ENCODE peak calls at places on chromosomes 6 and 20, in four cellular contexts. V is right cardiac atrium, U is heart left ventricle, A is lung. R is an unnamed sample. For H3K9me3, the result is how much of the 10 kb centered on the place peaks cover.

GRCh38 chr20:41309817-41310216 is 7.7 kb downstream of the ZHX3 start:
- ATAC-seq in U (no peak), A (no peak), V (no peak), R (peak)

GRCh38 chr6:37127961-37128862 is 41.7 kb upstream of the PIM1 start:
- ATAC-seq in V (peak), U (peak), A (no peak), R (no peak)

GRCh38 chr6:32954983-32955802 is 2.3 kb upstream of the HLA-DMA start:
- ATAC-seq in U (no peak), V (no peak), A (no peak), R (no peak)

GRCh38 chr20:1933465-1933870 is 38.3 kb downstream of the SIRPA start:
- ATAC-seq in V (peak), A (peak), U (peak), R (peak)

GRCh38 chr6:47073125-47074110 is 31.3 kb upstream of the ADGRF1 start:
- ATAC-seq in A (no peak), U (no peak), V (no peak), R (no peak)

GRCh38 chr6:13703496-13703895 is 8.1 kb downstream of the RANBP9 start:
- ATAC-seq in V (no peak), A (no peak), U (no peak), R (no peak)

GRCh38 chr6:131929227-131929626 is 21.9 kb downstream of the CCN2 start:
- ATAC-seq in U (no peak), V (no peak), A (no peak), R (no peak)

GRCh38 chr6:24489881-24490280 is 503 bp upstream of the GPLD1 start:
- ATAC-seq in A (peak), V (peak), U (peak), R (no peak)

GRCh38 chr20:25315418-25316210 is 67.7 kb downstream of the PYGB start:
- ATAC-seq in U (no peak), A (no peak), V (no peak), R (no peak)

GRCh38 chr20:38581013-38581412 is at the start of gene ADIG:
- ATAC-seq in A (no peak), U (peak), V (peak), R (no peak)

GRCh38 chr20:16444056-16444777 is 129.0 kb downstream of the KIF16B start:
- ATAC-seq in V (peak), U (no peak), A (no peak), R (no peak)

GRCh38 chr6:38531134-38531533 is 108.6 kb downstream of the BTBD9 start:
- ATAC-seq in V (no peak), U (no peak), A (no peak), R (no peak)

GRCh38 chr6:38525888-38526287 is 113.8 kb downstream of the BTBD9 start:
- ATAC-seq in U (no peak), V (no peak), A (no peak), R (no peak)

GRCh38 chr6:38524436-38525145 is 115.1 kb downstream of the BTBD9 start:
- ATAC-seq in V (no peak), U (no peak), A (no peak), R (no peak)

GRCh38 chr6:38528196-38528965 is 111.3 kb downstream of the BTBD9 start:
- ATAC-seq in A (no peak), V (no peak), U (no peak), R (no peak)

GRCh38 chr6:38527371-38527770 is 112.4 kb downstream of the BTBD9 start:
- ATAC-seq in V (no peak), A (no peak), U (no peak), R (no peak)
- H3K9me3 ChIP-seq in V (under half), A (under half), U (under half), R (under half)

GRCh38 chr20:21835042-21835441 is 129.6 kb downstream of the PAX1 start:
- ATAC-seq in U (no peak), A (no peak), V (no peak), R (no peak)

GRCh38 chr20:21840991-21841390 is 135.5 kb downstream of the PAX1 start:
- ATAC-seq in A (no peak), V (no peak), U (no peak), R (no peak)

DNA sequence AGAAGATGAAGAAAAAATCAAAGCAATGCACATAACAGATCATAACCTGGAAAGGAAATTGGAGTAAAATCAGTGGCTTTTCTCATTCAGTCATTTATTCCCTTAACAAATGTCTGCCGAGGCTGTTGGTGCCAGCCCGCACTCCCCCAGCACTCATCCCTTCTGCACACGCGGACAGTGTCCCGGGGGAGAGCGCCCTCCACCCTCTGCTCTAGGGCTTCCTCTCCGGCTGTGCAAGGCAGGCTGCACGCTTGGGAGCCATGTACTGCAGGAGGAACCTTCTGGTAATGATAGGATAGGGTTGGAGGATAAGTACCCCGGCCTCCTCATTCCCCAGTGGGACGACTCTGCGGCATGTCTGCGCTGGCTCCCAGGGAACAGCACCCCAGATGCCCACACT is 134.5 kb downstream of the PAX1 start:
- ATAC-seq in U (no peak), V (no peak), A (peak), R (no peak)
- H3K9me3 ChIP-seq in U (under half), V (under half), A (under half), R (under half)

DNA sequence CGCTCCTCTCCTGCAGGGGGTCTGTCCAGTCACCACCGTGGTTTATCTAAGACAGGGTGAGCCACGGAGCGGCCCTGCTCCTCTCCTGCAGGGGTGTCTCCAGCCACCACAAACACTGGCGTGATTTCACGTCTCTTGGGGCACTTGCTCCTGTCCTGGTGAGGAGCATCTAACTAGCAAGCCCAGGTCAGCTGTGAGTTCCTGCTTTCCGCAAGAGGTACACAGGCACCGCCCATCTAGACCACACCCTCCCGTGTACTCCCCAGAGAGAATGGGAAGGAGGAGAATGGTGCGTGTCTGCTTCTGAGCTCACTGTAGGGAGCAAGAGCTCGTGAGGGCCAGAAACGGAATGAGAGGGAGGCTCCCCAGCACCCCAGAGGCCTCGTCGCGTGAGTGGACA is 40.7 kb downstream of the DACT2 start:
- ATAC-seq in V (no peak), A (no peak), U (no peak), R (no peak)
- H3K9me3 ChIP-seq in V (under half), A (under half), U (under half), R (under half)

GRCh38 chr6:140178550-140179334 is 804.3 kb upstream of the CITED2 start:
- ATAC-seq in U (no peak), A (no peak), V (no peak), R (no peak)
- H3K9me3 ChIP-seq in U (under half), A (under half), V (under half), R (under half)

GRCh38 chr20:60803335-60804070 is 448.6 kb upstream of the CDH4 start:
- ATAC-seq in A (no peak), V (no peak), U (no peak), R (no peak)
- H3K9me3 ChIP-seq in A (under half), V (under half), U (under half), R (under half)

DNA sequence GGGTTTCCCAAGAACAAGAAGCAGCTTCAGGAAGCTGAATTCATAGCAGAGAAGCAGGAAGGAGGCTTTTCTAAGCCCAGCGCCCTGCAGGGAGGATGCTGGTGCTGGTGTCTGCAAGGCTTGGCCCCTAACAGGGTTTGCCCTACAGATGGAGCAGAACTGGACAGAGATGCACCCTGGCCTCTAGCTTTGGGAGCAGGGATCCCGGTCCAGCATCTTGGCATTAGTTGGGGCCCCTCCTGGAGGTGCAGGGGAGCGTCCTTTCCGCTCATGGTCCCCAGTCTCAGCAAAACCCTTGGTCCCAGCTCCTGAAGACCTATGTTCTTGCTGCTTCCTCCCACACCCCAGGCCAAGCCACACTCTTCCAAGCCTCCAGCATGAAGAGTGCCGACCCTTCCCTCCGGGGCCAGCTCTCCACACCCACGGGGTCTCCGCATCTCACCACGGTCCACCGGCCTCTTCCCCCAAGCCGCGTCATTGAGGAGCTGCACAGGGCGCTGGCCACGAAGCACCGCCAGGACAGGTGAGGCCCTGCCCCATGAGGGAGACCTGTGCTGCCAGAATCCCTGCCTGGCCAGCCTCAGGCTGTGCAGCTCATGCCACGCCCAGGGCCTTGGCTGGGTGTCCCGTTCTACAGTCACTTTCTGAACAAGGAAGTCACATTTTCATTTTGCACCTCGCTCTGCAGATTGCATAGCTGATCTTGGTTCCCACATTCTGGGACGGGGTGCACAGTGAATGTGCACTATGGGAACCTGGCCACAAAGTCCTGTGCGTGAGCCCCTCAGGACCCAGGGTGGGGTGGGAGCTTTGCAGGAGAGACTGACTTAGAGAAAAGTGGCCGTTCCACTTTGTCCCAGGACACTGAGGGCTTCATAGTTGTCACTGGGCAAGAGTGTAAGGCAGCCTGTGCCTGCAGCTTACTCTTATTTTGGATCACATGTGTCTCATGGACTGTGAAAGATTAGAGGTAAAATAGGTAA is 160.2 kb downstream of the SYCP2 start:
- ATAC-seq in A (no peak), V (no peak), U (no peak), R (no peak)
- H3K9me3 ChIP-seq in A (under half), V (under half), U (under half), R (under half)

GRCh38 chr6:140183881-140184280 is 809.4 kb upstream of the CITED2 start:
- ATAC-seq in A (no peak), U (no peak), V (no peak), R (no peak)
- H3K9me3 ChIP-seq in A (under half), U (under half), V (under half), R (under half)

DNA sequence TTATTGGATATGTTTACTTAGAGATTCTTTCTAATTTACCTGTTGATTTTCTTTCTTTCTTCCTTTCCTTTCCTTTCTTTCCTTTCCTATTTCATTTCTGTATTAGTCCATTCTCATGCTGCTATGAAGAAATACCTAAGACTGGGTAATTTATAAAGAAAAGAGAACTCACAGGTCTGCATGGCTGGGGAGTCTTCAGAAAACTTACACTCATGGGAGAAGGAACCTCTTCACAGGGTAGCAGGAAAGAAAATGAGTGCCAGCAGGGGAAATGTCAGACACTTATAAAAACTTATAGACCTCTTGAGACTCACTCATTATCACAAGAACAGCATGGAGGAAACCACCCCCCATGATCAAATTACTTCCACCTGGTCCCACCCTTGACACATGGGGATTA is 40.8 kb downstream of the HDAC2 start:
- ATAC-seq in A (no peak), V (no peak), U (no peak), R (no peak)
- H3K9me3 ChIP-seq in A (under half), V (under half), U (under half), R (under half)

R was measured in gastroesophageal sphincter.